ENCODE peak calls at places on chromosome 2, in six cellular contexts. O, N, K, L, I and W are unnamed samples.

GRCh38 chr2:216426938-216427337 is 14.7 kb downstream of the SMARCAL1 start:
- DNase-seq in O (no peak), N (no peak), K (no peak), L (no peak), I (no peak), W (no peak)

GRCh38 chr2:133530645-133531044 is 37.6 kb downstream of the NCKAP5 start:
- DNase-seq in O (no peak), N (no peak), K (no peak), L (no peak), I (no peak), W (no peak)

GRCh38 chr2:86249843-86250402 is 50.7 kb downstream of the MRPL35 start:
- DNase-seq in O (no peak), N (peak), K (no peak), L (peak), I (peak), W (peak)

GRCh38 chr2:120445431-120446143 is 99.7 kb downstream of the INHBB start:
- DNase-seq in O (peak), N (peak), K (no peak), L (no peak), I (no peak), W (no peak)

GRCh38 chr2:167856190-167856589 is 391.2 kb downstream of the STK39 start:
- DNase-seq in O (no peak), N (peak), K (no peak), L (no peak), I (no peak), W (no peak)

GRCh38 chr2:132757676-132758075 is 87.7 kb upstream of the LYPD1 start:
- DNase-seq in O (no peak), N (no peak), K (no peak), L (no peak), I (no peak), W (no peak)

GRCh38 chr2:222736301-222736700 is 64.8 kb downstream of the MOGAT1 start:
- DNase-seq in O (no peak), N (no peak), K (no peak), L (no peak), I (no peak), W (no peak)

GRCh38 chr2:32990556-32990955 is 43.8 kb downstream of the LTBP1 start:
- DNase-seq in O (no peak), N (no peak), K (no peak), L (no peak), I (no peak), W (no peak)

GRCh38 chr2:140808816-140809215 is 1322.0 kb downstream of the LRP1B start:
- DNase-seq in O (peak), N (peak), K (no peak), L (no peak), I (no peak), W (peak)

GRCh38 chr2:1538663-1539062 is 125.4 kb downstream of the TPO start:
- DNase-seq in O (peak), N (peak), K (peak), L (no peak), I (peak), W (no peak)

GRCh38 chr2:128781888-128782385 is 463.3 kb upstream of the HS6ST1 start:
- DNase-seq in O (no peak), N (no peak), K (no peak), L (no peak), I (no peak), W (no peak)

GRCh38 chr2:71223767-71224333 is 3.1 kb downstream of the PAIP2B start:
- DNase-seq in O (peak), N (peak), K (no peak), L (no peak), I (peak), W (peak)

GRCh38 chr2:156385242-156385641 is 50.9 kb upstream of the GPD2 start:
- DNase-seq in O (no peak), N (no peak), K (no peak), L (no peak), I (no peak), W (no peak)

GRCh38 chr2:156379714-156380113 is 47.2 kb upstream of the NR4A2 start:
- DNase-seq in O (no peak), N (no peak), K (no peak), L (no peak), I (no peak), W (no peak)

GRCh38 chr2:156380117-156380645 is 47.7 kb upstream of the NR4A2 start:
- DNase-seq in O (no peak), N (no peak), K (no peak), L (peak), I (no peak), W (no peak)

GRCh38 chr2:156379069-156379468 is 46.5 kb upstream of the NR4A2 start:
- DNase-seq in O (no peak), N (no peak), K (no peak), L (no peak), I (no peak), W (no peak)

DNA sequence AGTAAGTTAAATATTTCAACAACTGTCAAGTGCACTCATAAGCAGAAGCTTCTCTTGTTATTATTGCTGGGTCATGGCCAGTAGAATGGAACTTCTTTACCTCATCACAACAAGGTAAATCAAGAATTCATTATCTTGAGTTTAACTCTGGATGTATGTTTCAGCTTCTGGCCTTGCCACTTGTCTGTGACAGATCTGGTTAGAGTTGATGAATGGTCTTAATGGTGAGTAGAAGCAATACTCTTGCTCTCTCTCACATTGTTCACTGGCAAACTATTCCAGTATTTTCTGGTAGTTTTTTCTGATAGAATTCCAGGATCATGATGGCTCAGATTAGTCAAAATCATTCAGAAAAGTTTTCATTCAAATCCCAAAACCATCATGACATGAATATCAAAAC is 51.3 kb upstream of the NR4A2 start:
- DNase-seq in O (no peak), N (no peak), K (no peak), L (no peak), I (no peak), W (no peak)
- TF ChIP-seq JUND in O (no peak), N (no peak), K (no peak), L (no peak), I (no peak), W (no peak)

GRCh38 chr2:226788064-226788463 is 11.6 kb downstream of the IRS1 start:
- DNase-seq in O (no peak), N (no peak), K (no peak), L (no peak), I (no peak), W (no peak)
- TF ChIP-seq JUND in O (no peak), N (no peak), K (no peak), L (no peak), I (no peak), W (no peak)

GRCh38 chr2:152221870-152222269 is 46.3 kb upstream of the STAM2 start:
- DNase-seq in O (no peak), N (no peak), K (no peak), L (no peak), I (no peak), W (no peak)
- TF ChIP-seq JUND in O (no peak), N (no peak), K (no peak), L (no peak), I (no peak), W (no peak)

GRCh38 chr2:38763226-38763625 is 12.1 kb upstream of the SRSF7 start:
- DNase-seq in O (no peak), N (no peak), K (no peak), L (no peak), I (no peak), W (no peak)

GRCh38 chr2:38765149-38765548 is 12.9 kb upstream of the GEMIN6 start:
- DNase-seq in O (no peak), N (no peak), K (no peak), L (no peak), I (no peak), W (no peak)

GRCh38 chr2:38765551-38765950 is 12.5 kb upstream of the GEMIN6 start:
- DNase-seq in O (no peak), N (no peak), K (no peak), L (no peak), I (no peak), W (no peak)

GRCh38 chr2:38763728-38764127 is 12.6 kb upstream of the SRSF7 start:
- DNase-seq in O (no peak), N (no peak), K (no peak), L (no peak), I (no peak), W (no peak)
- TF ChIP-seq JUND in O (no peak), N (no peak), K (no peak), L (no peak), I (no peak), W (no peak)

GRCh38 chr2:11458753-11459152 is 7.2 kb downstream of the E2F6 start:
- DNase-seq in O (no peak), N (no peak), K (no peak), L (no peak), I (no peak), W (no peak)

GRCh38 chr2:11459816-11460215 is 6.1 kb downstream of the E2F6 start:
- DNase-seq in O (no peak), N (no peak), K (no peak), L (no peak), I (no peak), W (no peak)

GRCh38 chr2:11456251-11456650 is 9.7 kb downstream of the E2F6 start:
- DNase-seq in O (no peak), N (no peak), K (no peak), L (no peak), I (no peak), W (no peak)

GRCh38 chr2:11454824-11455223 is 11.1 kb downstream of the E2F6 start:
- DNase-seq in O (no peak), N (no peak), K (no peak), L (no peak), I (no peak), W (no peak)

DNA sequence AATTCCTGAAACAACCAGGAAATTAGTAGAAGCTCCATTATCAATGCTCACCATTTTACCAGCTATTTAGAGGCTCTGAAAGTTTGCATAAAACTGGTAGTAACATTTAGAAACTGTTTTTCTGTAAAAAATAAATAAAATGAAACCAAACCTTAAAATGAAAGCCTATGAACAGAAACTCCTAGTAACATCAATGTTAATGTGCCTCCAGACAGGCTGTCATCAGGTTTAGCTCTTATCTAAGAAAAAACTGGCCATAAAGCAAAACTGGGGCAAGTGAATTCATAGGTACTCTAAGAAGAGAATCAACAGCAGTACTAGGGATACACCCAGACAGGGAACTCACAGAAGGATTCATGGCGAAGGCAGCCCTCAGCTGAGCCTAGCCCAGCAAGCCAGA is 8.0 kb downstream of the E2F6 start:
- DNase-seq in O (no peak), N (no peak), K (no peak), L (no peak), I (no peak), W (no peak)
- TF ChIP-seq JUND in O (no peak), N (no peak), K (no peak), L (no peak), I (no peak), W (no peak)